ENCODE peak calls at places on chromosomes 3 and 15, in seven cellular contexts. One of them, this sample, is unnamed.

GRCh38 chr15:89197503-89197971 is 23.8 kb downstream of the RLBP1 start:
- DNase-seq in stomach: no peak
- DNase-seq in K562: no peak
- DNase-seq in breast epithelium: no peak
- DNase-seq in sigmoid colon: peak; percentile 76
- DNase-seq in upper lobe of left lung: no peak
- DNase-seq in transverse colon: peak; percentile 41
- DNase-seq in this sample: no peak

GRCh38 chr15:63056843-63057242 is 14.3 kb downstream of the TPM1 start:
- DNase-seq in K562: no peak
- DNase-seq in sigmoid colon: peak; percentile 94
- DNase-seq in breast epithelium: no peak
- DNase-seq in upper lobe of left lung: no peak
- DNase-seq in stomach: peak; percentile 50
- DNase-seq in transverse colon: peak; percentile 53
- DNase-seq in this sample: no peak

GRCh38 chr15:57003418-57003817 is 85.0 kb downstream of the TCF12 start:
- DNase-seq in upper lobe of left lung: no peak
- DNase-seq in K562: no peak
- DNase-seq in transverse colon: no peak
- DNase-seq in stomach: no peak
- DNase-seq in breast epithelium: no peak
- DNase-seq in sigmoid colon: no peak
- DNase-seq in this sample: no peak

GRCh38 chr3:114770874-114771273 is 376.2 kb downstream of the ZBTB20 start:
- DNase-seq in upper lobe of left lung: no peak
- DNase-seq in stomach: no peak
- DNase-seq in sigmoid colon: no peak
- DNase-seq in K562: no peak
- DNase-seq in transverse colon: no peak
- DNase-seq in breast epithelium: no peak
- DNase-seq in this sample: no peak

GRCh38 chr3:61617651-61618050 is 56.3 kb downstream of the PTPRG start:
- DNase-seq in transverse colon: no peak
- DNase-seq in stomach: no peak
- DNase-seq in upper lobe of left lung: no peak
- DNase-seq in K562: no peak
- DNase-seq in sigmoid colon: no peak
- DNase-seq in breast epithelium: no peak
- DNase-seq in this sample: no peak

GRCh38 chr3:49081429-49081828 is 12.4 kb downstream of the QRICH1 start:
- DNase-seq in stomach: no peak
- DNase-seq in upper lobe of left lung: no peak
- DNase-seq in transverse colon: no peak
- DNase-seq in breast epithelium: no peak
- DNase-seq in K562: no peak
- DNase-seq in sigmoid colon: no peak
- DNase-seq in this sample: no peak

GRCh38 chr15:73859236-73859635 is 14.1 kb upstream of the TBC1D21 start:
- DNase-seq in stomach: peak; percentile 10
- DNase-seq in breast epithelium: no peak
- DNase-seq in upper lobe of left lung: no peak
- DNase-seq in K562: no peak
- DNase-seq in sigmoid colon: no peak
- DNase-seq in transverse colon: no peak
- DNase-seq in this sample: no peak

GRCh38 chr15:96703087-96703486 is 372.6 kb downstream of the NR2F2 start:
- DNase-seq in breast epithelium: no peak
- DNase-seq in K562: no peak
- DNase-seq in transverse colon: no peak
- DNase-seq in upper lobe of left lung: no peak
- DNase-seq in sigmoid colon: no peak
- DNase-seq in stomach: no peak
- DNase-seq in this sample: no peak

GRCh38 chr3:79178471-79178870 is 589.3 kb downstream of the ROBO1 start:
- DNase-seq in K562: no peak
- DNase-seq in sigmoid colon: no peak
- DNase-seq in stomach: no peak
- DNase-seq in upper lobe of left lung: no peak
- DNase-seq in breast epithelium: no peak
- DNase-seq in transverse colon: no peak
- DNase-seq in this sample: no peak

GRCh38 chr15:89041507-89041906 is 46.7 kb upstream of the ABHD2 start:
- DNase-seq in transverse colon: no peak
- DNase-seq in sigmoid colon: no peak
- DNase-seq in upper lobe of left lung: no peak
- DNase-seq in breast epithelium: no peak
- DNase-seq in stomach: no peak
- DNase-seq in K562: no peak
- DNase-seq in this sample: no peak

GRCh38 chr3:46162975-46163550 is 45.0 kb downstream of the CCR1 start:
- DNase-seq in upper lobe of left lung: no peak
- DNase-seq in transverse colon: no peak
- DNase-seq in sigmoid colon: no peak
- DNase-seq in breast epithelium: no peak
- DNase-seq in stomach: no peak
- DNase-seq in K562: peak; percentile 9
- DNase-seq in this sample: no peak

GRCh38 chr3:170277833-170278586 is 55.8 kb downstream of the PRKCI start:
- DNase-seq in breast epithelium: no peak
- DNase-seq in K562: no peak
- DNase-seq in stomach: no peak
- DNase-seq in upper lobe of left lung: no peak
- DNase-seq in sigmoid colon: no peak
- DNase-seq in transverse colon: peak; percentile 23
- DNase-seq in this sample: no peak

GRCh38 chr3:5197022-5197421 is 9.5 kb downstream of the EDEM1 start:
- DNase-seq in sigmoid colon: no peak
- DNase-seq in breast epithelium: no peak
- DNase-seq in K562: no peak
- DNase-seq in transverse colon: no peak
- DNase-seq in stomach: no peak
- DNase-seq in upper lobe of left lung: no peak
- DNase-seq in this sample: no peak

GRCh38 chr3:133563186-133563591 is 10.3 kb upstream of the CDV3 start:
- DNase-seq in sigmoid colon: no peak
- DNase-seq in upper lobe of left lung: no peak
- DNase-seq in stomach: no peak
- DNase-seq in K562: no peak
- DNase-seq in breast epithelium: no peak
- DNase-seq in transverse colon: no peak
- DNase-seq in this sample: no peak

GRCh38 chr15:33910741-33911140 is 57.6 kb upstream of the CHRM5 start:
- DNase-seq in sigmoid colon: no peak
- DNase-seq in breast epithelium: no peak
- DNase-seq in stomach: no peak
- DNase-seq in transverse colon: no peak
- DNase-seq in upper lobe of left lung: no peak
- DNase-seq in K562: no peak
- DNase-seq in this sample: no peak

GRCh38 chr3:10290476-10291138 is 2.1 kb downstream of the GHRL start:
- DNase-seq in sigmoid colon: no peak
- DNase-seq in breast epithelium: no peak
- DNase-seq in transverse colon: no peak
- DNase-seq in upper lobe of left lung: no peak
- DNase-seq in K562: no peak
- DNase-seq in stomach: no peak
- DNase-seq in this sample: no peak

GRCh38 chr15:32656091-32656860 is 14.8 kb downstream of the SCG5 start:
- DNase-seq in stomach: no peak
- DNase-seq in K562: no peak
- DNase-seq in sigmoid colon: no peak
- DNase-seq in breast epithelium: no peak
- DNase-seq in upper lobe of left lung: no peak
- DNase-seq in transverse colon: no peak
- DNase-seq in this sample: no peak

GRCh38 chr3:151877269-151877668 is 3.8 kb downstream of the SUCNR1 start:
- DNase-seq in transverse colon: no peak
- DNase-seq in sigmoid colon: no peak
- DNase-seq in K562: peak; percentile 22
- DNase-seq in stomach: no peak
- DNase-seq in breast epithelium: no peak
- DNase-seq in upper lobe of left lung: no peak
- DNase-seq in this sample: no peak

DNA sequence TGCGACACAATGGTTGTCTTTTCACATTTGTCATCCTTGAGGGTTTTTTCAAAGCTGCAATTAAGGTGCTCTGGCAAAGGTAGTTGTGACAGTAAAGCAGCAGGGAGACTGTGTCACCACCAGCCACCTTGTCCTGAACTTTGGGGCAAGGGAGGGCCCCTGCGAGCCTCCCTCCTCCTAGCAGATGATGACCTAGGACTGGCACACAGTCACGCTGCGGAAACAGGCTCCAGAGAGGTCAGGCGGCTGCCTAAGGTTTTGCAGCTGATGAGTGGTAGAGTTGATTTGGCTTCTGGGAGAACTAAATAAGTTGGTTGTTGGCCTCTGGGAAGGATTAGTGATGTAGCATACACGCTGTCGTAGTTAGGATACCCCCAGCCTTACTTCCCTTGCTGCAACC is 62.7 kb downstream of the PDIA5 start:
- DNase-seq in transverse colon: no peak
- DNase-seq in upper lobe of left lung: no peak
- DNase-seq in sigmoid colon: no peak
- DNase-seq in stomach: no peak
- DNase-seq in breast epithelium: no peak
- DNase-seq in K562: no peak
- DNase-seq in this sample: no peak
- H3K36me3 ChIP-seq in transverse colon: no peaks in the 10 kb centered on the region
- H3K36me3 ChIP-seq in upper lobe of left lung: peaks cover 19% of the 10 kb centered on the region
- H3K36me3 ChIP-seq in sigmoid colon: peaks cover 7% of the 10 kb centered on the region
- H3K36me3 ChIP-seq in stomach: peaks cover 33% of the 10 kb centered on the region
- H3K36me3 ChIP-seq in breast epithelium: no peaks in the 10 kb centered on the region
- H3K36me3 ChIP-seq in K562: peaks cover 82% of the 10 kb centered on the region
- H3K36me3 ChIP-seq in this sample: peaks cover 59% of the 10 kb centered on the region

DNA sequence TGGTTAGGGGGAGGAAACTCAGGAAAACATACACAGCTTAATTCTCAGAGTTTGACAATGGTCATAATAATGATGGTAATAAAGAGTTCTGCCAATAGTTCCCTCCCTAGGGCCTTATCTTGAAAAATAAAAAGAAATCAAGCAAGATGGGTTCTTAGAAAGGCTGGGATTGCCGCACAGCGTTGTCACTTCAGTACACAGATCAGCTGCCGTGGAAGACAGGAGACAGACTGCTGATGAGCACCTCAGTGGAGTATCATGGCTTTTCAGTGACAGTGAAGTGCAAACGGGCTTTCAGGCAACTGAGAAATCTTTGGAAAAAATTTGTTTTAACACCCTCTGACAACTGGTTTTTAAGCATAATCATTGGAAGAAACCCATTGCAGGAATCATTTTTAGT is 418.7 kb downstream of the OTOL1 start:
- DNase-seq in breast epithelium: no peak
- DNase-seq in sigmoid colon: no peak
- DNase-seq in stomach: no peak
- DNase-seq in upper lobe of left lung: no peak
- DNase-seq in K562: no peak
- DNase-seq in transverse colon: no peak
- DNase-seq in this sample: no peak
- TF ChIP-seq POLR2AphosphoS5 in breast epithelium: no peak
- TF ChIP-seq POLR2AphosphoS5 in sigmoid colon: no peak
- TF ChIP-seq POLR2AphosphoS5 in stomach: no peak
- TF ChIP-seq POLR2AphosphoS5 in upper lobe of left lung: no peak
- TF ChIP-seq POLR2AphosphoS5 in K562: no peak
- TF ChIP-seq POLR2AphosphoS5 in transverse colon: no peak
- TF ChIP-seq POLR2AphosphoS5 in this sample: no peak

GRCh38 chr15:70065006-70065722 is 32.6 kb downstream of the TLE3 start:
- DNase-seq in transverse colon: peak; percentile 62
- DNase-seq in breast epithelium: no peak
- DNase-seq in upper lobe of left lung: no peak
- DNase-seq in K562: no peak
- DNase-seq in stomach: peak; percentile 85
- DNase-seq in sigmoid colon: no peak
- DNase-seq in this sample: no peak
- H3K36me3 ChIP-seq in transverse colon: no peaks in the 10 kb centered on the region
- H3K36me3 ChIP-seq in breast epithelium: peaks cover 5% of the 10 kb centered on the region
- H3K36me3 ChIP-seq in upper lobe of left lung: peaks cover 68% of the 10 kb centered on the region
- H3K36me3 ChIP-seq in K562: peaks cover 98% of the 10 kb centered on the region
- H3K36me3 ChIP-seq in stomach: peaks cover 55% of the 10 kb centered on the region
- H3K36me3 ChIP-seq in sigmoid colon: peaks cover 1% of the 10 kb centered on the region
- H3K36me3 ChIP-seq in this sample: peaks cover 78% of the 10 kb centered on the region

GRCh38 chr3:7621645-7622044 is 760.7 kb downstream of the GRM7 start:
- DNase-seq in sigmoid colon: no peak
- DNase-seq in breast epithelium: no peak
- DNase-seq in transverse colon: no peak
- DNase-seq in upper lobe of left lung: no peak
- DNase-seq in stomach: no peak
- DNase-seq in K562: no peak
- DNase-seq in this sample: no peak
- TF ChIP-seq POLR2AphosphoS5 in sigmoid colon: no peak
- TF ChIP-seq POLR2AphosphoS5 in breast epithelium: no peak
- TF ChIP-seq POLR2AphosphoS5 in transverse colon: no peak
- TF ChIP-seq POLR2AphosphoS5 in upper lobe of left lung: no peak
- TF ChIP-seq POLR2AphosphoS5 in stomach: no peak
- TF ChIP-seq POLR2AphosphoS5 in K562: no peak
- TF ChIP-seq POLR2AphosphoS5 in this sample: no peak

GRCh38 chr15:67550522-67550921 is 8.0 kb downstream of the MAP2K5 start:
- DNase-seq in breast epithelium: no peak
- DNase-seq in transverse colon: no peak
- DNase-seq in upper lobe of left lung: no peak
- DNase-seq in sigmoid colon: no peak
- DNase-seq in K562: peak; percentile 79
- DNase-seq in stomach: no peak
- DNase-seq in this sample: no peak

GRCh38 chr15:67551207-67551743 is 8.8 kb downstream of the MAP2K5 start:
- DNase-seq in breast epithelium: no peak
- DNase-seq in stomach: no peak
- DNase-seq in sigmoid colon: no peak
- DNase-seq in K562: no peak
- DNase-seq in transverse colon: no peak
- DNase-seq in upper lobe of left lung: no peak
- DNase-seq in this sample: no peak

GRCh38 chr15:67556964-67557570 is 14.6 kb downstream of the MAP2K5 start:
- DNase-seq in stomach: no peak
- DNase-seq in breast epithelium: no peak
- DNase-seq in upper lobe of left lung: no peak
- DNase-seq in sigmoid colon: no peak
- DNase-seq in K562: no peak
- DNase-seq in transverse colon: no peak
- DNase-seq in this sample: no peak

GRCh38 chr15:67558502-67558901 is 16.0 kb downstream of the MAP2K5 start:
- DNase-seq in transverse colon: no peak
- DNase-seq in breast epithelium: no peak
- DNase-seq in sigmoid colon: no peak
- DNase-seq in K562: no peak
- DNase-seq in upper lobe of left lung: no peak
- DNase-seq in stomach: no peak
- DNase-seq in this sample: no peak

DNA sequence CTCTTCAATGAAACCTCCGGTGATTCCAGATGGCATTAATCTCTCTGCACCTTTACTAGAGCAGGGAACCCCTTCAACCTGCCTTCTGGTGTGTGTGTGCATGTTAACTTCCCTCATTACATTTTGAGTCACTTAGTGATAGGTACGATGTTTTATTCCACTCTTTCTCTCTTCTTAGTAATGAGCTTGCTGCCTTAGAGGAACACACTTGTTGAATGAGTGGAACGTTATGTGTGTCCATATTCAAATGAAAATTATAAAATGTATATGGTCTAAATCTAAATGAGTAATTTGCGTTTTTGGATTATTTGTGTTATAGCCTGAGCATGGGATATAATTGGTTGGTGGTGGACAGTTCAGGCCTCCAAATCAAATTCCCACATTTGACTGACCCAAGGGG is 12.1 kb downstream of the MAP2K5 start:
- DNase-seq in sigmoid colon: no peak
- DNase-seq in breast epithelium: no peak
- DNase-seq in upper lobe of left lung: no peak
- DNase-seq in stomach: no peak
- DNase-seq in K562: no peak
- DNase-seq in transverse colon: no peak
- DNase-seq in this sample: no peak
- H3K36me3 ChIP-seq in sigmoid colon: no peaks in the 10 kb centered on the region
- H3K36me3 ChIP-seq in breast epithelium: no peaks in the 10 kb centered on the region
- H3K36me3 ChIP-seq in upper lobe of left lung: no peaks in the 10 kb centered on the region
- H3K36me3 ChIP-seq in stomach: peaks cover 3% of the 10 kb centered on the region
- H3K36me3 ChIP-seq in K562: peaks cover 39% of the 10 kb centered on the region
- H3K36me3 ChIP-seq in transverse colon: no peaks in the 10 kb centered on the region
- H3K36me3 ChIP-seq in this sample: peaks cover 11% of the 10 kb centered on the region

This sample was measured in esophagus muscularis mucosa.